ENCODE peak calls at places on chromosomes 7 and 10, in nine cellular contexts. L is breast epithelium, Z is spleen, E is transverse colon, S is upper lobe of left lung, J is HepG2, W is HCT116, A is esophagus muscularis mucosa, I is suprapubic skin. M is an unnamed sample.

GRCh38 chr10:5900247-5900646 is 10.2 kb downstream of the FBH1 start:
- DNase-seq in L (no peak), Z (no peak), E (no peak), S (peak), J (no peak), W (no peak), A (no peak), I (peak), M (no peak)

GRCh38 chr7:47580175-47580701 is 1.7 kb downstream of the TNS3 start:
- DNase-seq in L (no peak), Z (no peak), E (peak), S (no peak), J (peak), W (no peak), A (no peak), I (no peak), M (no peak)

GRCh38 chr10:124279882-124280281 is 138.8 kb downstream of the OAT start:
- DNase-seq in L (no peak), Z (peak), E (no peak), S (no peak), J (no peak), W (no peak), A (no peak), I (no peak), M (no peak)

GRCh38 chr10:91219371-91220193 is 881 bp upstream of the PCGF5 start:
- DNase-seq in L (no peak), Z (no peak), E (no peak), S (no peak), J (peak), W (no peak), A (no peak), I (no peak), M (no peak)

GRCh38 chr7:111763221-111763791 is 201.0 kb upstream of the IMMP2L start:
- DNase-seq in L (no peak), Z (no peak), E (no peak), S (no peak), J (peak), W (peak), A (no peak), I (no peak), M (no peak)

GRCh38 chr10:16967866-16968721 is 150.9 kb upstream of the RSU1 start:
- DNase-seq in L (no peak), Z (no peak), E (peak), S (no peak), J (peak), W (peak), A (no peak), I (no peak), M (no peak)

GRCh38 chr7:46391215-46391614 is 470.1 kb upstream of the IGFBP3 start:
- DNase-seq in L (no peak), Z (no peak), E (no peak), S (no peak), J (no peak), W (no peak), A (no peak), I (no peak), M (no peak)

GRCh38 chr10:116097239-116097751 is 175.7 kb downstream of the GFRA1 start:
- DNase-seq in L (no peak), Z (no peak), E (no peak), S (peak), J (no peak), W (no peak), A (no peak), I (no peak), M (no peak)

GRCh38 chr7:147774461-147774860 is 816.1 kb upstream of the C7orf33 start:
- DNase-seq in L (no peak), Z (no peak), E (no peak), S (no peak), J (no peak), W (no peak), A (no peak), I (no peak), M (no peak)

GRCh38 chr7:157813741-157814661 is 477.2 kb downstream of the DNAJB6 start:
- DNase-seq in L (no peak), Z (peak), E (no peak), S (no peak), J (no peak), W (no peak), A (no peak), I (no peak), M (no peak)

GRCh38 chr10:43075612-43076003 is 1.3 kb upstream of the RET start:
- DNase-seq in L (no peak), Z (no peak), E (no peak), S (peak), J (no peak), W (peak), A (no peak), I (no peak), M (no peak)

GRCh38 chr10:103124420-103125096 is 68.5 kb downstream of the NT5C2 start:
- DNase-seq in L (no peak), Z (no peak), E (no peak), S (no peak), J (no peak), W (no peak), A (no peak), I (no peak), M (no peak)

GRCh38 chr7:95011156-95011928 is 103.9 kb downstream of the PPP1R9A start:
- DNase-seq in L (no peak), Z (no peak), E (no peak), S (no peak), J (no peak), W (no peak), A (no peak), I (no peak), M (no peak)

GRCh38 chr10:7819126-7819470 is 793 bp downstream of the TAF3 start:
- DNase-seq in L (no peak), Z (no peak), E (peak), S (no peak), J (peak), W (no peak), A (no peak), I (no peak), M (peak)

GRCh38 chr7:37230221-37230620 is 218.4 kb downstream of the ELMO1 start:
- DNase-seq in L (no peak), Z (no peak), E (no peak), S (no peak), J (no peak), W (no peak), A (no peak), I (no peak), M (no peak)

GRCh38 chr10:50648089-50648934 is 24.6 kb upstream of the SGMS1 start:
- DNase-seq in L (no peak), Z (no peak), E (no peak), S (no peak), J (no peak), W (no peak), A (peak), I (no peak), M (no peak)

GRCh38 chr7:54330216-54330800 is 211.9 kb upstream of the VSTM2A start:
- DNase-seq in L (no peak), Z (no peak), E (no peak), S (no peak), J (no peak), W (no peak), A (no peak), I (no peak), M (no peak)

DNA sequence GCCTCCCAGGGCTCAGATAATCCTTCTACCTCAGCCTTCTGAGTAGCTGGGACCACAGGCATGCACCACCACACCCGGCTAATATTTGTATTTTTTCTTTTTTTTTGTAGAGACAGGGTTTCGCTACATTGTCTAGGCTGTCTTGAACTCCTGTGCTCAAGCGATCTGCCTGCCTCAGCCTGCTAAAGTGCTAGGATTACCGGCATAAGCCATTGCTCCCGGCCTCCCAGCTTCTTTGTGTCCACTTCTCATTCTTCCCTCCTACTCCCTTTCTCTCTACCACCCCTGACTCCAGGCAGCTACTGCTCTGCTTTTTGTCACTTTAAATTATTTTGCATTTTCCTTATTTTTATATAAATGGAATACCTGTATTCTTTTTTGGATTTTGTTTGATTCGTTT is 83.4 kb downstream of the PALS2 start:
- DNase-seq in L (no peak), Z (no peak), E (no peak), S (no peak), J (no peak), W (no peak), A (no peak), I (no peak), M (no peak)
- H3K4me3 ChIP-seq in L (no peak), Z (no peak), E (no peak), S (no peak), J (no peak), W (no peak), A (no peak), I (no peak), M (no peak)

GRCh38 chr10:125722811-125723210 is 3.3 kb downstream of the EDRF1 start:
- DNase-seq in L (no peak), Z (no peak), E (no peak), S (no peak), J (no peak), W (no peak), A (no peak), I (no peak), M (no peak)

GRCh38 chr10:125720002-125720382 is 483 bp downstream of the EDRF1 start:
- DNase-seq in L (no peak), Z (no peak), E (no peak), S (no peak), J (peak), W (no peak), A (no peak), I (no peak), M (no peak)

GRCh38 chr10:125721035-125721434 is 1.5 kb downstream of the EDRF1 start:
- DNase-seq in L (no peak), Z (no peak), E (no peak), S (no peak), J (no peak), W (no peak), A (no peak), I (no peak), M (no peak)

DNA sequence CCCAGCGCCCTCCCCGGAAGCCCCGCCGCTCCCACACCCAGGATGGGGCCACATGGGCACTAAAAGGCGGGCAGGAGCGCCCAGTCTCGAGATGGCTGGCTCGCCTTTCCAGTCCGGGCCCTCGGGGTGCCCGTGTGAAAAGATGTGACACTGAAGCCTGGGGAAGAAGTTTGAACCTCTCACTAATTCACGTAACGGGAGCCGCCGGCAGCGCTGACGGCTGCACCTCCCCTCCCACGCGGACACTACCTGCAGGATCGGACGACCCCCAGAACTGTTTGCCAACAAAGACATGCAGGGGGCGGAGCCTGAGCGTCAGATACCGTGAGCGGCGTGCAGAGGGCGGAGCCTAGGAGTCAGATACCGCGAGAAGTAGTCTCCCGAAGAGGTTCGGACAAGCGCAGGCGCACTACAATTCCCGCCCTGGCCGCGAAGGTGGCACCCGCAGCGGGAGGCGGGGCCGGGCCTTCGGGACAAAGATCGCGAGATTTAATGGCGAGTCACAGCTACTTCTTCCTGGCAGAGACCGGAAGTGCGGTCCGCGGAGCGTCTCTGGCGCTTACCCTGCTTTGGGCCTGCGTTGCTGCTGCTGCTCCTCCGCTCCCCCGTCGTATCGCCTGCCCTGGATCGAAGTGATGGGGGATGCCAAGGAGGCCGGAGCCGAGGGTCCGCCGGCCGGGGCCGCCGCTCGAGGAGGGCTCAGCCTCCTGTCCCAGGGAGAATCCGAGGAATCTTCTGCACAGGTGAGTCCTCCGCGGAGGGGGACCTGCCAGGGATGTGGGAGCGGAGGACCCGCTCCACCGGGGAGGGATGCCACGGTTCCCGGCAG is at the start of gene EDRF1:
- DNase-seq in L (peak), Z (peak), E (peak), S (peak), J (peak), W (peak), A (peak), I (peak), M (peak)
- TF ChIP-seq POLR2A in L (peak), Z (no peak), E (peak), S (peak), J (peak), W (peak), A (no peak), I (peak), M (peak)

DNA sequence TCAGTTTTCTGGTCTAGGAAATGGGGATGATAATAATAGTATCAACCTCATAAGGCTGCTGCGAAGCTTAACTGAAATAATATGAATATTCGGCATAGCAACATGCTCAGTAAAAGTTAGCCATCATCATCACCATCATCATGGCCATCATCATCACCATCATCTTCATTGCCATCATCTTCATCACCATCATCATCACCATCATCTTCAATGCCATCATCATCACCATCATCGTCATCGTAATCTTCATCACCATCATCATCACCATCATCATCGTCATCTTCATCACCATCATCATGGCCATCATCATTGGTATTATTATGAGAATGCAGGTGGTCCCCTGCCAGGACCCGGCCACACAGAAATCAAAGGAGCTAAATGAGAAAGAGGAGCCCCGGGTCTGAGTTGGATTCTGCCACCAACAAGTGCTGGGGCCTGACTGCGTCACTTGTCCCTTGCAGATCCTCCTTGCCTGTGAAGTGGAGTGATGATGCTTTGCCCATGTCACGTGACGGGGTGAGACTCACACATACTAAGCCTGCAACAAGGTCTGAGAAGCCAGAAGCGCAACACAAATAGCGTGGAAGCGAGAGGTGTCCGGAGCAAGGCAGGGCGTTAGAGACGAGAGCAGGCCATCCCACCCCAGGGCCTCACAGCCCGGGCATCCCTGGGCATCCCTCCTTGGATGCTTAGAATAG is 46.1 kb upstream of the EN2 start:
- DNase-seq in L (no peak), Z (peak), E (no peak), S (no peak), J (no peak), W (no peak), A (no peak), I (no peak), M (no peak)
- TF ChIP-seq POLR2AphosphoS5 in L (no peak), Z (no peak), E (no peak), S (no peak), J (no peak), W (no peak), A (no peak), I (no peak), M (no peak)

GRCh38 chr10:35342381-35342780 is 6.1 kb downstream of the CCNY start:
- DNase-seq in L (no peak), Z (no peak), E (no peak), S (no peak), J (no peak), W (no peak), A (no peak), I (no peak), M (no peak)
- H3K4me3 ChIP-seq in L (no peak), Z (no peak), E (no peak), S (no peak), J (no peak), W (no peak), A (no peak), I (no peak), M (no peak)

GRCh38 chr7:155310425-155311114 is 12.9 kb downstream of the INSIG1 start:
- DNase-seq in L (no peak), Z (no peak), E (no peak), S (no peak), J (no peak), W (no peak), A (no peak), I (no peak), M (no peak)

GRCh38 chr7:155305251-155305904 is 7.7 kb downstream of the INSIG1 start:
- DNase-seq in L (no peak), Z (no peak), E (no peak), S (no peak), J (no peak), W (no peak), A (no peak), I (no peak), M (no peak)

GRCh38 chr7:155306677-155307470 is 9.2 kb downstream of the INSIG1 start:
- DNase-seq in L (no peak), Z (no peak), E (no peak), S (no peak), J (no peak), W (no peak), A (no peak), I (no peak), M (no peak)

GRCh38 chr7:155309021-155309338 is 11.3 kb downstream of the INSIG1 start:
- DNase-seq in L (no peak), Z (no peak), E (no peak), S (no peak), J (no peak), W (no peak), A (no peak), I (no peak), M (no peak)

DNA sequence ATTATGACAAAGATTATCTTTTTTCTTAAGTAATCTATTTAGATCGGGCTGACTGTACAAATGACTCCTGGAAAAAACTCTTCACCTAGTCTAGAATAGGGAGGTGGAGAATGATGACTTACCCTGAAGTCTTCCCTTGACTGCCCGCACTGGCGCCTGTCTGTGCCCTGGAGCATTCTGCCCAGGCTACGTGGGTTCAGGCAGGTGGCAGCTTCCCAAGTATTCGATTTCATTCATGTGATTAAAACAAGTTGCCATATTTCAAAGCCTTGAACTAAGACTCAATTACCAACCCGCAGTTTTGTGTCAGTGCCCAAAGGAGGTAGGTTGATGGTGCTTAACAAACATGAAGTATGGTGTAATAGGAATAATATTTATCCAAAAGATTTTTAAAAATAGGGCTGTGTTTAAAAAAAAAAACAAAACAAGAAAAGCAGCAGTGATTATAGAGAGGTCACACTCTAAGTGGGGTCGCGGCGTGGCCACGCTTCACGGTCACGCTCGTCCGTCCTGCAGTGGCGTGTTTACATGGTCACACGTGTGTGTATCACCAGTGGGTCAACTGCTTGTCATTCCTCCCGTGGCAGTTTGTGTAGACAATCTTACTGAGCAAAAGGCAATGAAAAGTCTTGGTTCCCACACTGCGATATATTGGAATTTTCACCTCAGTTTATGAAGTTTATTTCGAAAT is 10.8 kb downstream of the INSIG1 start:
- DNase-seq in L (no peak), Z (no peak), E (no peak), S (no peak), J (no peak), W (no peak), A (no peak), I (no peak), M (no peak)
- TF ChIP-seq POLR2A in L (no peak), Z (no peak), E (no peak), S (no peak), J (no peak), W (no peak), A (no peak), I (no peak), M (no peak)

GRCh38 chr7:27244488-27245123 is 2.0 kb downstream of the EVX1 start:
- DNase-seq in L (no peak), Z (no peak), E (peak), S (no peak), J (no peak), W (no peak), A (no peak), I (no peak), M (no peak)

GRCh38 chr7:27242580-27243339 is at the start of gene EVX1:
- DNase-seq in L (no peak), Z (no peak), E (peak), S (peak), J (no peak), W (no peak), A (no peak), I (no peak), M (peak)

GRCh38 chr7:27242046-27242579 is 489 bp upstream of the EVX1 start:
- DNase-seq in L (no peak), Z (no peak), E (no peak), S (no peak), J (no peak), W (no peak), A (no peak), I (no peak), M (no peak)

GRCh38 chr7:27245124-27245797 is 2.7 kb downstream of the EVX1 start:
- DNase-seq in L (no peak), Z (no peak), E (no peak), S (peak), J (no peak), W (no peak), A (no peak), I (no peak), M (no peak)

GRCh38 chr7:27243340-27244163 is 950 bp downstream of the EVX1 start:
- DNase-seq in L (no peak), Z (no peak), E (peak), S (peak), J (no peak), W (no peak), A (no peak), I (no peak), M (no peak)
- TF ChIP-seq POLR2AphosphoS5 in L (no peak), Z (no peak), E (no peak), S (no peak), J (no peak), W (no peak), A (no peak), I (no peak), M (no peak)

GRCh38 chr10:47165711-47166404 is 134.1 kb upstream of the GDF10 start:
- DNase-seq in L (no peak), Z (peak), E (peak), S (peak), J (no peak), W (no peak), A (peak), I (peak), M (peak)

GRCh38 chr10:47166405-47166777 is 133.6 kb upstream of the GDF10 start:
- DNase-seq in L (no peak), Z (peak), E (no peak), S (no peak), J (no peak), W (no peak), A (peak), I (no peak), M (no peak)

GRCh38 chr10:47165168-47165710 is 134.8 kb upstream of the GDF10 start:
- DNase-seq in L (no peak), Z (peak), E (no peak), S (no peak), J (no peak), W (no peak), A (peak), I (no peak), M (no peak)

GRCh38 chr10:47169631-47170030 is 130.4 kb upstream of the GDF10 start:
- DNase-seq in L (no peak), Z (no peak), E (no peak), S (no peak), J (no peak), W (no peak), A (peak), I (no peak), M (no peak)

GRCh38 chr10:47167591-47167990 is 132.4 kb upstream of the GDF10 start:
- DNase-seq in L (no peak), Z (no peak), E (no peak), S (no peak), J (no peak), W (no peak), A (no peak), I (no peak), M (no peak)
- H3K4me3 ChIP-seq in L (no peak), Z (no peak), E (no peak), S (no peak), J (no peak), W (no peak), A (no peak), I (no peak), M (no peak)

M was measured in prostate gland.